ENCODE peak calls at places on chromosomes 12 and 14, in ten cellular contexts. Q, Y, L, U, C, D, T, R, Z and E are unnamed samples.

GRCh38 chr12:69096669-69097364 is 142.6 kb upstream of the CPSF6 start:
- ATAC-seq in Q (no peak), Y (no peak), L (no peak), U (peak), C (no peak), D (no peak), T (no peak), R (no peak), Z (no peak), E (no peak)

GRCh38 chr12:119682635-119683340 is 14.9 kb downstream of the PRKAB1 start:
- ATAC-seq in Q (peak), Y (no peak), L (no peak), U (no peak), C (peak), D (peak), T (no peak), R (no peak), Z (peak), E (peak)

GRCh38 chr12:130201037-130201436 is 38.8 kb downstream of the FZD10 start:
- ATAC-seq in Q (no peak), Y (no peak), L (no peak), U (no peak), C (no peak), D (no peak), T (no peak), R (no peak), Z (no peak), E (no peak)

GRCh38 chr12:89389755-89390661 is 37.7 kb upstream of the DUSP6 start:
- ATAC-seq in Q (peak), Y (no peak), L (peak), U (peak), C (no peak), D (peak), T (peak), R (peak), Z (peak), E (no peak)

GRCh38 chr12:75505706-75506312 is 5.6 kb downstream of the KRR1 start:
- ATAC-seq in Q (peak), Y (peak), L (no peak), U (no peak), C (peak), D (peak), T (no peak), R (peak), Z (no peak), E (no peak)

GRCh38 chr12:19972325-19973288 is 395.7 kb upstream of the PDE3A start:
- ATAC-seq in Q (no peak), Y (no peak), L (no peak), U (peak), C (no peak), D (peak), T (no peak), R (no peak), Z (no peak), E (no peak)

GRCh38 chr12:65822732-65823480 is 1.4 kb upstream of the HMGA2 start:
- ATAC-seq in Q (no peak), Y (peak), L (peak), U (no peak), C (no peak), D (peak), T (no peak), R (peak), Z (no peak), E (no peak)

GRCh38 chr12:51951843-51952722 is 584 bp downstream of the ACVR1B start:
- ATAC-seq in Q (peak), Y (peak), L (peak), U (peak), C (no peak), D (peak), T (peak), R (peak), Z (peak), E (no peak)

GRCh38 chr14:104604461-104605449 is at the start of gene TMEM179:
- ATAC-seq in Q (peak), Y (no peak), L (peak), U (peak), C (no peak), D (peak), T (peak), R (peak), Z (no peak), E (no peak)

GRCh38 chr14:96357216-96357615 is 5.9 kb downstream of the ATG2B start:
- ATAC-seq in Q (no peak), Y (peak), L (no peak), U (no peak), C (no peak), D (no peak), T (no peak), R (peak), Z (no peak), E (no peak)

GRCh38 chr12:124738636-124739467 is 124.8 kb downstream of the SCARB1 start:
- ATAC-seq in Q (no peak), Y (peak), L (no peak), U (no peak), C (no peak), D (peak), T (no peak), R (peak), Z (no peak), E (no peak)

GRCh38 chr12:122841544-122842321 is 6.5 kb downstream of the HIP1R start:
- ATAC-seq in Q (peak), Y (peak), L (no peak), U (no peak), C (no peak), D (no peak), T (peak), R (peak), Z (peak), E (no peak)

GRCh38 chr14:92651106-92651792 is 97.2 kb downstream of the LGMN start:
- ATAC-seq in Q (peak), Y (no peak), L (peak), U (peak), C (peak), D (peak), T (no peak), R (no peak), Z (no peak), E (peak)